ENCODE peak calls at places on chromosomes 4 and X, in ten cellular contexts. One of them, this sample, is unnamed. For H3K36me3, the result is how much of the 10 kb centered on the place peaks cover.

GRCh38 chrX:136778914-136779313 is 1.8 kb downstream of the ARHGEF6 start:
- DNase-seq in aorta: no peak
- DNase-seq in PC-9: no peak
- DNase-seq in left ventricle myocardium inferior: no peak
- DNase-seq in fibroblast of lung: no peak
- DNase-seq in cardiac muscle cell: no peak
- DNase-seq in heart left ventricle: no peak
- DNase-seq in spleen: no peak
- DNase-seq in SK-N-SH: no peak
- DNase-seq in GM23338: no peak
- DNase-seq in this sample: no peak

GRCh38 chr4:177484613-177485021 is 42.4 kb upstream of the AGA start:
- DNase-seq in aorta: no peak
- DNase-seq in PC-9: peak
- DNase-seq in left ventricle myocardium inferior: no peak
- DNase-seq in fibroblast of lung: peak
- DNase-seq in cardiac muscle cell: peak
- DNase-seq in heart left ventricle: no peak
- DNase-seq in spleen: no peak
- DNase-seq in SK-N-SH: no peak
- DNase-seq in GM23338: peak
- DNase-seq in this sample: no peak

GRCh38 chrX:24208494-24209240 is 59.1 kb downstream of the ZFX start:
- DNase-seq in aorta: no peak
- DNase-seq in PC-9: no peak
- DNase-seq in left ventricle myocardium inferior: no peak
- DNase-seq in fibroblast of lung: no peak
- DNase-seq in cardiac muscle cell: no peak
- DNase-seq in heart left ventricle: no peak
- DNase-seq in spleen: no peak
- DNase-seq in SK-N-SH: no peak
- DNase-seq in GM23338: no peak
- DNase-seq in this sample: no peak

GRCh38 chr4:171583790-171584189 is 229.4 kb upstream of the GALNTL6 start:
- DNase-seq in aorta: no peak
- DNase-seq in PC-9: no peak
- DNase-seq in left ventricle myocardium inferior: no peak
- DNase-seq in fibroblast of lung: no peak
- DNase-seq in cardiac muscle cell: no peak
- DNase-seq in heart left ventricle: no peak
- DNase-seq in spleen: no peak
- DNase-seq in SK-N-SH: no peak
- DNase-seq in GM23338: no peak
- DNase-seq in this sample: no peak

GRCh38 chr4:13980317-13980716 is 352.8 kb upstream of the BOD1L1 start:
- DNase-seq in aorta: no peak
- DNase-seq in PC-9: no peak
- DNase-seq in left ventricle myocardium inferior: no peak
- DNase-seq in fibroblast of lung: peak
- DNase-seq in cardiac muscle cell: peak
- DNase-seq in heart left ventricle: no peak
- DNase-seq in spleen: no peak
- DNase-seq in SK-N-SH: no peak
- DNase-seq in GM23338: no peak
- DNase-seq in this sample: no peak

GRCh38 chr4:38160487-38161207 is 200.4 kb downstream of the PTTG2 start:
- DNase-seq in aorta: no peak
- DNase-seq in PC-9: peak
- DNase-seq in left ventricle myocardium inferior: no peak
- DNase-seq in fibroblast of lung: peak
- DNase-seq in cardiac muscle cell: peak
- DNase-seq in heart left ventricle: no peak
- DNase-seq in spleen: no peak
- DNase-seq in SK-N-SH: no peak
- DNase-seq in GM23338: peak
- DNase-seq in this sample: no peak

GRCh38 chr4:107901213-107901934 is 30.0 kb upstream of the CYP2U1 start:
- DNase-seq in aorta: no peak
- DNase-seq in PC-9: no peak
- DNase-seq in left ventricle myocardium inferior: no peak
- DNase-seq in fibroblast of lung: no peak
- DNase-seq in cardiac muscle cell: no peak
- DNase-seq in heart left ventricle: no peak
- DNase-seq in spleen: no peak
- DNase-seq in SK-N-SH: no peak
- DNase-seq in GM23338: peak
- DNase-seq in this sample: no peak

GRCh38 chr4:152981842-152982241 is 45.7 kb downstream of the FHDC1 start:
- DNase-seq in aorta: no peak
- DNase-seq in PC-9: peak
- DNase-seq in left ventricle myocardium inferior: no peak
- DNase-seq in fibroblast of lung: peak
- DNase-seq in cardiac muscle cell: no peak
- DNase-seq in heart left ventricle: no peak
- DNase-seq in spleen: no peak
- DNase-seq in SK-N-SH: no peak
- DNase-seq in GM23338: no peak
- DNase-seq in this sample: no peak

GRCh38 chrX:73262991-73263390 is 48.3 kb upstream of the NAP1L2 start:
- DNase-seq in aorta: no peak
- DNase-seq in PC-9: no peak
- DNase-seq in left ventricle myocardium inferior: no peak
- DNase-seq in fibroblast of lung: peak
- DNase-seq in cardiac muscle cell: no peak
- DNase-seq in heart left ventricle: no peak
- DNase-seq in spleen: no peak
- DNase-seq in SK-N-SH: peak
- DNase-seq in GM23338: peak
- DNase-seq in this sample: no peak

GRCh38 chr4:158791588-158791987 is 22.8 kb downstream of the FNIP2 start:
- DNase-seq in aorta: no peak
- DNase-seq in PC-9: no peak
- DNase-seq in left ventricle myocardium inferior: no peak
- DNase-seq in fibroblast of lung: no peak
- DNase-seq in cardiac muscle cell: no peak
- DNase-seq in heart left ventricle: no peak
- DNase-seq in spleen: no peak
- DNase-seq in SK-N-SH: no peak
- DNase-seq in GM23338: no peak
- DNase-seq in this sample: no peak

DNA sequence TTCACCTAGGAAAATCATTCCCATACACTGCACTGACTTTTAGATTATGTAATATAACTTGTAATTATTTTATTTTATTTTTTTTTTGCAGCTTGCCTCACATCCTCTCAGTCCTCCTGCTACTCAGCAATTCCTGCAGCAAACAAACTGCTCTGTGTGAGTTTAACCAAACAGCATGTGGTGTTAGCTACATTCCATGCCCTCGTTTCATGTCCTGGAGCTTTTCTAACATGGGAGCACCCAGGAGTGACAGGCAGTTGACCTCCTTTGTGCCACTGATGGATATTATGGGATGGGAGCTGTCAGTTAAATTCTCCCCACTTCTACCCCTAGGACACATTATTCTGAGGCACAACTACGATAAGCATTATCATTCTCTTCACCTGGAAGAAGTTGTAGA is 24.8 kb downstream of the CXCL1 start:
- DNase-seq in aorta: no peak
- DNase-seq in PC-9: no peak
- DNase-seq in left ventricle myocardium inferior: no peak
- DNase-seq in fibroblast of lung: no peak
- DNase-seq in cardiac muscle cell: no peak
- DNase-seq in heart left ventricle: no peak
- DNase-seq in spleen: no peak
- DNase-seq in SK-N-SH: no peak
- DNase-seq in GM23338: no peak
- DNase-seq in this sample: no peak
- H3K36me3 ChIP-seq in aorta: under half
- H3K36me3 ChIP-seq in PC-9: under half
- H3K36me3 ChIP-seq in left ventricle myocardium inferior: under half
- H3K36me3 ChIP-seq in fibroblast of lung: under half
- H3K36me3 ChIP-seq in cardiac muscle cell: under half
- H3K36me3 ChIP-seq in heart left ventricle: under half
- H3K36me3 ChIP-seq in spleen: under half
- H3K36me3 ChIP-seq in SK-N-SH: under half
- H3K36me3 ChIP-seq in GM23338: under half
- H3K36me3 ChIP-seq in this sample: under half

DNA sequence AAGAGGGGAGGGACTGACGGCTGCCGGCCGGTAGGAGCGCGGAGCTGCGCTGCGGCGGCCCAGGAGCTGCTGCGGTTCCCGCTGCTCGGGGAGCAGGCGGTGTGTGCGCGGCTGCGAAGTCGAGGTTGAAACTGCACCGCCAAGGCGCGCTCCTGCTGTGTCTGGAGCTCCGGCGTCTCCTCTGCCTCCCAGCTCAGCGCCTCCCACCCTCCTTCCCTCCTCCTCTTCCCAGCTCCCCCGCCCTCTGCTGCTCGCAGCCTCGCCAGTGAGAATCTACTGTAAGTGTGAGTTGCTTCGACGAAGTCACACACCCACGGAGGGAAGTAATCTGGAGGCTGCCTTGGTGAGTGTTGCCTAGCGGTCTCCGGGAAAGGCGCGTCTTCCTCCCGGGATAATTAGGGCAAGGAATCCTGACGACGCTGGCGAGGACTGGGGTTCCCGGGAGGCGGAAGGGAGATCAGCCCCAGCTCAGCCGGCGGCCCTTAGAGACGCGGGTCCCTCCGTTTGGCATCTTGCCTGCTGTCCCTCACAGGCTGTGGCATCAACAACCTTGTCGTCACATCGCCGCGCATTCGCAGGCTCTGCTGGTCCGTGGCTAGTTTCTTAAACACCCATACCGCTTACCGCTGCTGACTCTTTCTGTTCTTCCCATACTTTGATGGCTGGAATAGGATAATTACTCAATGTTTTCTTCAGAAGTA is at the start of gene EPHA5:
- DNase-seq in aorta: peak
- DNase-seq in PC-9: no peak
- DNase-seq in left ventricle myocardium inferior: peak
- DNase-seq in fibroblast of lung: peak
- DNase-seq in cardiac muscle cell: peak
- DNase-seq in heart left ventricle: peak
- DNase-seq in spleen: peak
- DNase-seq in SK-N-SH: peak
- DNase-seq in GM23338: peak
- DNase-seq in this sample: peak
- H3K4me3 ChIP-seq in aorta: peak
- H3K4me3 ChIP-seq in PC-9: peak
- H3K4me3 ChIP-seq in left ventricle myocardium inferior: peak
- H3K4me3 ChIP-seq in fibroblast of lung: peak
- H3K4me3 ChIP-seq in cardiac muscle cell: peak
- H3K4me3 ChIP-seq in heart left ventricle: peak
- H3K4me3 ChIP-seq in spleen: peak
- H3K4me3 ChIP-seq in SK-N-SH: peak
- H3K4me3 ChIP-seq in GM23338: peak
- H3K4me3 ChIP-seq in this sample: peak

GRCh38 chr4:128863314-128864075 is 54.0 kb downstream of the JADE1 start:
- DNase-seq in aorta: peak
- DNase-seq in PC-9: no peak
- DNase-seq in left ventricle myocardium inferior: peak
- DNase-seq in fibroblast of lung: peak
- DNase-seq in cardiac muscle cell: peak
- DNase-seq in heart left ventricle: peak
- DNase-seq in spleen: peak
- DNase-seq in SK-N-SH: peak
- DNase-seq in GM23338: peak
- DNase-seq in this sample: peak
- H3K36me3 ChIP-seq in aorta: under half
- H3K36me3 ChIP-seq in PC-9: under half
- H3K36me3 ChIP-seq in left ventricle myocardium inferior: half or more
- H3K36me3 ChIP-seq in fibroblast of lung: under half
- H3K36me3 ChIP-seq in cardiac muscle cell: under half
- H3K36me3 ChIP-seq in heart left ventricle: half or more
- H3K36me3 ChIP-seq in spleen: half or more
- H3K36me3 ChIP-seq in SK-N-SH: half or more
- H3K36me3 ChIP-seq in GM23338: half or more
- H3K36me3 ChIP-seq in this sample: under half

DNA sequence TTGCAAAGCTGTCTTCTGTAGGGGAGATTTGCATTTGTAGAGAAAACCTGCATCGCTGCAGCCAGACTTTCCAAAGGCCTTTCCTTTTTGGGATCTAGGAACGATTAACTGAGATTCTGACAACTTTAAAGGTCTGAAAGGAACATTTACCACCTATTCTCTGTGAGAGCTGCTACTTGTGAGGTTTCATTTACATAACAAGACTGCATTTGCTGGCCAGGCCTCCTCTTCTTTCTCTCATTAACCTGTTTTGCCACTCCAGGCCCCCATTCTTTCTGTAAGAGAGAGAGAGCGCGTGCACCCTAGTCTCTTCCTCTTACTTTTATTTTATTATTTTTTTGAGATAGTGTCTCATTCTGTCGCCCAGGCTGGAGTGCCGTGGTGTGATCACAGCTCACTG is 31.6 kb downstream of the TMEM31 start:
- DNase-seq in aorta: no peak
- DNase-seq in PC-9: no peak
- DNase-seq in left ventricle myocardium inferior: no peak
- DNase-seq in fibroblast of lung: no peak
- DNase-seq in cardiac muscle cell: no peak
- DNase-seq in heart left ventricle: no peak
- DNase-seq in spleen: no peak
- DNase-seq in SK-N-SH: no peak
- DNase-seq in GM23338: peak
- DNase-seq in this sample: no peak
- H3K4me3 ChIP-seq in aorta: no peak
- H3K4me3 ChIP-seq in PC-9: no peak
- H3K4me3 ChIP-seq in left ventricle myocardium inferior: no peak
- H3K4me3 ChIP-seq in fibroblast of lung: no peak
- H3K4me3 ChIP-seq in cardiac muscle cell: no peak
- H3K4me3 ChIP-seq in heart left ventricle: no peak
- H3K4me3 ChIP-seq in spleen: no peak
- H3K4me3 ChIP-seq in SK-N-SH: no peak
- H3K4me3 ChIP-seq in GM23338: peak
- H3K4me3 ChIP-seq in this sample: no peak

GRCh38 chr4:47876310-47876709 is 38.1 kb downstream of the NFXL1 start:
- DNase-seq in aorta: no peak
- DNase-seq in PC-9: no peak
- DNase-seq in left ventricle myocardium inferior: no peak
- DNase-seq in fibroblast of lung: no peak
- DNase-seq in cardiac muscle cell: no peak
- DNase-seq in heart left ventricle: no peak
- DNase-seq in spleen: no peak
- DNase-seq in SK-N-SH: no peak
- DNase-seq in GM23338: no peak
- DNase-seq in this sample: no peak
- H3K36me3 ChIP-seq in aorta: under half
- H3K36me3 ChIP-seq in PC-9: half or more
- H3K36me3 ChIP-seq in left ventricle myocardium inferior: half or more
- H3K36me3 ChIP-seq in fibroblast of lung: under half
- H3K36me3 ChIP-seq in cardiac muscle cell: half or more
- H3K36me3 ChIP-seq in heart left ventricle: half or more
- H3K36me3 ChIP-seq in spleen: half or more
- H3K36me3 ChIP-seq in SK-N-SH: half or more
- H3K36me3 ChIP-seq in GM23338: half or more
- H3K36me3 ChIP-seq in this sample: under half

GRCh38 chrX:131727778-131728177 is 183.9 kb downstream of the OR13H1 start:
- DNase-seq in aorta: no peak
- DNase-seq in PC-9: no peak
- DNase-seq in left ventricle myocardium inferior: no peak
- DNase-seq in fibroblast of lung: no peak
- DNase-seq in cardiac muscle cell: no peak
- DNase-seq in heart left ventricle: no peak
- DNase-seq in spleen: no peak
- DNase-seq in SK-N-SH: no peak
- DNase-seq in GM23338: no peak
- DNase-seq in this sample: no peak
- H3K4me3 ChIP-seq in aorta: no peak
- H3K4me3 ChIP-seq in PC-9: no peak
- H3K4me3 ChIP-seq in left ventricle myocardium inferior: no peak
- H3K4me3 ChIP-seq in fibroblast of lung: no peak
- H3K4me3 ChIP-seq in cardiac muscle cell: no peak
- H3K4me3 ChIP-seq in heart left ventricle: peak
- H3K4me3 ChIP-seq in spleen: no peak
- H3K4me3 ChIP-seq in SK-N-SH: no peak
- H3K4me3 ChIP-seq in GM23338: no peak
- H3K4me3 ChIP-seq in this sample: no peak